ENCODE peak calls at places on chromosomes 5 and 9, in four cellular contexts. C is NCI-H345, A is GM10248, K is omental fat pad. B is an unnamed sample.

GRCh38 chr5:149062371-149063016 is 368 bp downstream of the SH3TC2 start:
- DNase-seq in K (no peak), A (no peak), C (no peak), B (no peak)

GRCh38 chr9:8179381-8180053 is 379.9 kb upstream of the DMAC1 start:
- DNase-seq in A (no peak), C (no peak), K (no peak), B (no peak)

GRCh38 chr9:127862075-127863011 is 7.9 kb upstream of the ENG start:
- DNase-seq in K (no peak), A (peak), C (no peak), B (peak)

GRCh38 chr5:10333154-10334006 is 20.1 kb upstream of the MARCHF6 start:
- DNase-seq in A (peak), C (no peak), K (no peak), B (peak)

GRCh38 chr5:176533390-176533789 is 3.8 kb downstream of the RNF44 start:
- DNase-seq in C (no peak), A (no peak), K (no peak), B (no peak)

GRCh38 chr5:142501890-142502289 is 177.1 kb upstream of the SPRY4 start:
- DNase-seq in A (no peak), C (no peak), K (no peak), B (no peak)

GRCh38 chr5:80181618-80182211 is 74.1 kb downstream of the SERINC5 start:
- DNase-seq in C (peak), A (no peak), K (no peak), B (no peak)

GRCh38 chr9:109206670-109207069 is 39.6 kb upstream of the FRRS1L start:
- DNase-seq in C (no peak), A (no peak), K (no peak), B (no peak)

GRCh38 chr5:159441441-159441840 is 111.2 kb upstream of the IL12B start:
- DNase-seq in C (no peak), A (no peak), K (no peak), B (no peak)

GRCh38 chr5:168947212-168947868 is 353.6 kb downstream of the SLIT3 start:
- DNase-seq in C (peak), K (no peak), A (peak), B (peak)

GRCh38 chr9:71097696-71098095 is 23.7 kb downstream of the TRPM3 start:
- DNase-seq in A (no peak), C (no peak), K (no peak), B (no peak)

GRCh38 chr9:131608469-131609115 is 63.3 kb downstream of the PRRT1B start:
- DNase-seq in K (peak), A (no peak), C (no peak), B (no peak)

GRCh38 chr5:134957920-134958608 is 9.6 kb upstream of the CATSPER3 start:
- DNase-seq in A (no peak), C (no peak), K (no peak), B (no peak)

GRCh38 chr5:93746406-93747056 is 5.1 kb upstream of the POU5F2 start:
- DNase-seq in A (no peak), C (no peak), K (no peak), B (no peak)